ENCODE peak calls at places on chromosome 12, in nine cellular contexts. D is germinal center; J is mucosa of descending colon; X is stimulated activated CD8-positive, alpha-beta memory T cell treated with anti-CD3 and anti-CD28 coated beads, Interleukin-4, amount 100 ng/mL, for 4 hours; U is effector CD4-positive, alpha-beta T cell; Q is smooth muscle cell of the brain vasculature; E is HEK293T; G is CD4-positive, CD25-positive, alpha-beta regulatory T cell; P is amniotic stem cell. C is an unnamed sample.

GRCh38 chr12:1796515-1797010 is 23.8 kb upstream of the LRTM2 start:
- DNase-seq in J (peak; percentile 76), Q (no peak), G (peak; percentile 27), U (no peak), E (no peak), D (peak; percentile 44), P (no peak), X (no peak), C (no peak)

GRCh38 chr12:65586796-65587195 is 237.5 kb upstream of the HMGA2 start:
- DNase-seq in D (no peak), P (no peak), Q (no peak), X (no peak), G (no peak), E (no peak), J (no peak), U (no peak), C (no peak)

GRCh38 chr12:1320021-1320420 is 274.4 kb downstream of the FBXL14 start:
- DNase-seq in D (no peak), Q (no peak), P (no peak), U (no peak), G (no peak), X (no peak), J (no peak), E (no peak), C (no peak)

GRCh38 chr12:5166976-5167375 is 123.3 kb downstream of the KCNA5 start:
- DNase-seq in E (no peak), G (no peak), X (no peak), D (no peak), P (peak; percentile 51), J (no peak), U (no peak), Q (peak; percentile 33), C (no peak)

GRCh38 chr12:49698619-49699545 is 8.3 kb downstream of the FMNL3 start:
- DNase-seq in P (no peak), X (no peak), Q (no peak), D (peak; percentile 72), U (peak; percentile 7), J (no peak), G (no peak), E (no peak), C (peak; percentile 64)

GRCh38 chr12:19223695-19224094 is 94.2 kb downstream of the PLEKHA5 start:
- DNase-seq in U (no peak), D (no peak), X (no peak), E (no peak), P (no peak), J (no peak), G (no peak), Q (no peak), C (no peak)

GRCh38 chr12:1058423-1058822 is 67.4 kb downstream of the ERC1 start:
- DNase-seq in U (no peak), E (no peak), G (no peak), X (no peak), Q (no peak), D (no peak), J (no peak), P (no peak), C (no peak)

GRCh38 chr12:30019386-30020140 is 235.8 kb upstream of the TMTC1 start:
- DNase-seq in Q (no peak), U (no peak), G (no peak), E (no peak), X (no peak), P (no peak), D (no peak), J (no peak), C (no peak)

GRCh38 chr12:27015730-27016076 is 1.5 kb upstream of the TM7SF3 start:
- DNase-seq in U (no peak), J (no peak), G (no peak), X (no peak), Q (no peak), D (peak; percentile 30), P (no peak), E (no peak), C (no peak)

GRCh38 chr12:59405992-59406391 is 189.8 kb upstream of the SLC16A7 start:
- DNase-seq in Q (no peak), P (no peak), J (no peak), X (no peak), D (no peak), U (no peak), E (no peak), G (no peak), C (no peak)

GRCh38 chr12:49982246-49983229 is 9.8 kb downstream of the AQP6 start:
- DNase-seq in X (no peak), U (no peak), E (no peak), Q (no peak), P (no peak), J (no peak), G (no peak), D (no peak), C (no peak)

GRCh38 chr12:50215033-50215432 is 47.9 kb upstream of the CERS5 start:
- DNase-seq in U (no peak), X (no peak), D (no peak), Q (no peak), P (no peak), E (no peak), J (no peak), G (no peak), C (no peak)

GRCh38 chr12:51926064-51926632 is 18.8 kb downstream of the ACVRL1 start:
- DNase-seq in D (no peak), G (no peak), J (no peak), X (no peak), U (no peak), P (no peak), E (no peak), Q (no peak), C (no peak)

GRCh38 chr12:6779667-6780459 is 7.5 kb downstream of the LAG3 start:
- DNase-seq in E (no peak), P (no peak), D (no peak), X (no peak), Q (no peak), J (no peak), U (no peak), G (no peak), C (no peak)

GRCh38 chr12:62196146-62196545 is 64.1 kb upstream of the USP15 start:
- DNase-seq in G (no peak), Q (no peak), D (no peak), X (no peak), E (no peak), P (no peak), U (no peak), J (no peak), C (no peak)

GRCh38 chr12:85466906-85467305 is 186.9 kb downstream of the ALX1 start:
- DNase-seq in U (no peak), E (no peak), X (no peak), Q (no peak), P (no peak), J (no peak), D (no peak), G (no peak), C (no peak)

GRCh38 chr12:67539946-67540345 is 108.6 kb upstream of the DYRK2 start:
- DNase-seq in P (no peak), E (no peak), D (no peak), G (no peak), U (no peak), Q (no peak), X (no peak), J (no peak), C (no peak)

GRCh38 chr12:27525373-27525772 is 1.4 kb downstream of the PPFIBP1 start:
- DNase-seq in D (no peak), E (no peak), X (no peak), Q (no peak), P (peak; percentile 47), U (no peak), G (no peak), J (no peak), C (peak; percentile 72)

GRCh38 chr12:58608711-58609110 is 311.6 kb downstream of the LRIG3 start:
- DNase-seq in E (no peak), Q (no peak), X (no peak), P (no peak), D (no peak), J (no peak), U (no peak), G (no peak), C (no peak)

GRCh38 chr12:26092706-26093105 is 32.1 kb downstream of the BHLHE41 start:
- DNase-seq in G (no peak), E (no peak), X (no peak), D (no peak), Q (no peak), U (no peak), P (no peak), J (no peak), C (no peak)

GRCh38 chr12:14841761-14842160 is 1.6 kb downstream of the ART4 start:
- DNase-seq in E (no peak), X (no peak), Q (no peak), J (no peak), P (no peak), U (no peak), G (no peak), D (no peak), C (peak; percentile 83)

GRCh38 chr12:108605000-108605689 is 7.3 kb upstream of the TMEM119 start:
- DNase-seq in P (no peak), J (no peak), Q (no peak), X (no peak), E (no peak), G (no peak), U (no peak), D (no peak), C (no peak)

GRCh38 chr12:13130981-13131380 is 27.5 kb upstream of the GSG1 start:
- DNase-seq in P (no peak), X (no peak), Q (no peak), G (no peak), J (no peak), D (no peak), E (no peak), U (no peak), C (no peak)

GRCh38 chr12:20883288-20883687 is 72.8 kb downstream of the SLCO1B3 start:
- DNase-seq in U (no peak), Q (no peak), X (no peak), E (no peak), P (no peak), G (no peak), J (no peak), D (no peak), C (no peak)

GRCh38 chr12:53051058-53051880 is 1.4 kb downstream of the TNS2 start:
- DNase-seq in P (no peak), Q (no peak), J (peak; percentile 50), X (no peak), G (no peak), U (no peak), D (no peak), E (no peak), C (peak; percentile 95)

GRCh38 chr12:71748081-71748850 is 6.4 kb upstream of the RAB21 start:
- DNase-seq in E (no peak), X (no peak), J (no peak), D (no peak), Q (no peak), P (no peak), U (no peak), G (no peak), C (no peak)

GRCh38 chr12:115542656-115543055 is 734.8 kb downstream of the MED13L start:
- DNase-seq in X (no peak), E (no peak), Q (no peak), G (no peak), D (no peak), U (no peak), P (no peak), J (no peak), C (no peak)

GRCh38 chr12:72313757-72314270 is 41.6 kb downstream of the TRHDE start:
- DNase-seq in J (no peak), E (no peak), D (no peak), P (no peak), X (no peak), Q (no peak), U (no peak), G (no peak), C (no peak)

GRCh38 chr12:76422878-76423438 is 74.7 kb upstream of the BBS10 start:
- DNase-seq in P (no peak), J (no peak), E (peak; percentile 8), D (no peak), Q (peak; percentile 12), G (no peak), U (no peak), X (no peak), C (no peak)

GRCh38 chr12:127306604-127307215 is 960.3 kb upstream of the TMEM132C start:
- DNase-seq in P (no peak), X (no peak), E (no peak), D (no peak), J (no peak), G (no peak), Q (no peak), U (no peak), C (no peak)

GRCh38 chr12:76374395-76375020 is 26.3 kb upstream of the BBS10 start:
- DNase-seq in G (no peak), D (no peak), P (no peak), U (no peak), J (no peak), X (no peak), E (no peak), Q (no peak), C (no peak)